ENCODE peak calls at places on chromosomes 2 and 18, in five cellular contexts. O is breast epithelium, X is heart left ventricle, J is neural crest cell, D is endothelial cell of umbilical vein. W is an unnamed sample.

GRCh38 chr2:33177627-33178026 is 230.9 kb downstream of the LTBP1 start:
- DNase-seq in O (no peak), J (no peak), D (no peak), X (no peak), W (no peak)

GRCh38 chr2:127664065-127664894 is 11.1 kb downstream of the LIMS2 start:
- DNase-seq in D (peak), X (peak), O (peak), J (peak), W (no peak)

GRCh38 chr2:187994464-187995331 is 297.0 kb upstream of the GULP1 start:
- DNase-seq in O (no peak), D (no peak), X (peak), J (no peak), W (no peak)

GRCh38 chr2:181998045-181998444 is 12.4 kb downstream of the PPP1R1C start:
- DNase-seq in D (no peak), X (no peak), O (no peak), J (no peak), W (peak)

GRCh38 chr18:35028556-35028955 is 12.7 kb upstream of the MAPRE2 start:
- DNase-seq in J (no peak), O (no peak), D (no peak), X (no peak), W (no peak)

GRCh38 chr2:234953116-234954031 is 1.6 kb downstream of the SH3BP4 start:
- DNase-seq in X (no peak), O (peak), D (peak), J (no peak), W (no peak)

GRCh38 chr18:21315741-21316187 is 73.7 kb downstream of the GREB1L start:
- DNase-seq in O (no peak), D (no peak), X (no peak), J (no peak), W (no peak)

GRCh38 chr2:206083602-206084467 is 2.1 kb downstream of the INO80D start:
- DNase-seq in D (peak), O (no peak), X (no peak), J (no peak), W (peak)

GRCh38 chr2:174344716-174345472 is 10.1 kb downstream of the SP9 start:
- DNase-seq in D (peak), X (no peak), J (no peak), O (no peak), W (no peak)

GRCh38 chr2:178553047-178553446 is 72.8 kb downstream of the PLEKHA3 start:
- DNase-seq in J (no peak), X (no peak), D (peak), O (no peak), W (no peak)

GRCh38 chr18:28584726-28585125 is 407.8 kb upstream of the CDH2 start:
- DNase-seq in J (no peak), O (no peak), D (no peak), X (no peak), W (peak)

GRCh38 chr18:24989760-24990547 is 362.0 kb downstream of the ZNF521 start:
- DNase-seq in J (no peak), X (no peak), O (no peak), D (peak), W (no peak)

GRCh38 chr2:122451040-122451439 is 695.6 kb downstream of the TSN start:
- DNase-seq in J (no peak), O (no peak), X (no peak), D (peak), W (no peak)

GRCh38 chr2:157574165-157574564 is 54.5 kb downstream of the ACVR1C start:
- DNase-seq in O (no peak), D (no peak), J (no peak), X (no peak), W (no peak)

DNA sequence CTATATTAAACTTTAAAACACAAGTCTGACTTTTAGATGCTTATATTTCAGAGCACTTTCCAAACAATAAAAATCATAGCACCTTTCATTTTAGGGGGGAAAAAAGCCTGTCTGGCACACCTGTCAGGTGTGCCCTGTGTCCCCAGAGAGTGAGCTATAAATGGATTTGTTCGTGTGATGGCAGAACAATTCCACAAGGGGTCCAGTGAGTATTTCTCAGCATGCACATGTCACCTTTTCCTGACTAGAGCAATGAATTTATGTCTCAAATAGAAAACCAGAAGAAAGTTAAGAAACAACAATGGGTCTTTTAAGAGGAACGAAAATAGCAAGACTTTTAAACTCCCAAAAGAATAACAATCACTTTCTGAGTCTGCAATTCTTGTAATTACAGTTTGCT is 55.9 kb downstream of the ACVR1C start:
- DNase-seq in D (no peak), J (no peak), X (no peak), O (no peak), W (peak)
- TF ChIP-seq CTCF in D (peak), J (peak), X (no peak), O (no peak), W (peak)

DNA sequence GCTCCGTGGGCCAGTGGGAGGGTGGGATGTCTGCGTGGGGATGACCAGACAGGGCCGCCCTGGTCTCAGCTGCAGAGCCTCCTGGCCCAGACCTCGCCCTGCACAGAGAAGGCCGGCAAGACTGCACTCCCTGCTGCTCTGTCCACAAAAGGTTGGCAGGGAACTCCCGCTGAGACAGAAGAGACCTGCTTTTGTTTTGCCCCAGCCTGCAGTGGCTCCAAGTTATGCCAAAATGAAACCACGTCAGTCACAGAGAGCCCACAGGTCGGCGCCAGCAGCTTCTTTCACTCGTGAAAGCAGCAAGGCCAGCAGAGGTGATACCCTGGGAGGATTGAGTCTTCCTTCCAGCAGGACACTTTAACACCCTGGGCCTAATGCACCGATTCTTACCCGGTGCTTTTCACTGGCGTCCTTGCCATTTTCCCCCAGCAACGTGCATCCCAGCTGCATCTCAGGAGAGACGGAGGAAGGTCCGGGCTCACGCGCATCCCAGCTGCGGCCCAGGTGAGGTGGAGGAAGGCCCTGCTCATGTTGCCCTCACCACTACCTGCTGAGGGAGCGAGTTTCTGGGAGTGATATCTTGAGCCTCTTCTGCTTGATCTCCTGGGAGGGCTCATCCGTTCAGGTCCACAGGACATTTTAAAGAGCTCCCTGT is 22.1 kb upstream of the CTDP1 start:
- DNase-seq in D (no peak), O (no peak), X (no peak), J (no peak), W (no peak)
- TF ChIP-seq CTCF in D (no peak), O (peak), X (no peak), J (no peak), W (no peak)

GRCh38 chr2:67002618-67003371 is 394.3 kb upstream of the ETAA1 start:
- DNase-seq in D (no peak), X (no peak), O (no peak), J (no peak), W (no peak)
- TF ChIP-seq CTCF in D (no peak), X (no peak), O (no peak), J (peak), W (no peak)

GRCh38 chr2:80322958-80323357 is 18.4 kb upstream of the LRRTM1 start:
- DNase-seq in J (no peak), O (no peak), X (no peak), D (no peak), W (no peak)

GRCh38 chr2:80328033-80328635 is 23.6 kb upstream of the LRRTM1 start:
- DNase-seq in X (no peak), J (no peak), O (no peak), D (no peak), W (no peak)

GRCh38 chr2:80326861-80327260 is 22.3 kb upstream of the LRRTM1 start:
- DNase-seq in O (no peak), X (no peak), J (no peak), D (no peak), W (no peak)

GRCh38 chr2:80329491-80329890 is 24.9 kb upstream of the LRRTM1 start:
- DNase-seq in D (no peak), X (no peak), O (no peak), J (no peak), W (no peak)

GRCh38 chr2:80326214-80326613 is 21.7 kb upstream of the LRRTM1 start:
- DNase-seq in O (no peak), J (no peak), X (peak), D (no peak), W (no peak)
- TF ChIP-seq CTCF in O (no peak), J (peak), X (peak), D (no peak), W (no peak)

DNA sequence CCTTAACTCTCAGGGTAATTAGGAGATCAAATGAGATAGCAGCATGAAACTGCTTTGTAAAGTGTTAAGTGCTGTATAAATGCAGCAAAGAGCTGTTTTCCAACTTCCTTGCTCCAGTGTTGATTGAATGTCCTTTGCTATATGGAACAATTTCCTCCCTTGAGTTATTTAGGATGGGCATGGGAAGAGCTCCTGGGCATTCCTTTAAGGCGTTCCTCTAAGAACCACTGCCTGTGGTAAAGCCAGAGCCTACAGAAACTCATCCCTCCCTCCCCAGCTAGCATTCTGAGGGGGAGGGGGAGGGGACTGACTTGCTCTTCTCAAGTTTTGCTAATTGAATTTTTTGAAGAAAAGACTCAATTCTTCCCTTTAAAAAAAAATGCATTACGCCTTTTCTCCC is 1.4 kb downstream of the AKAIN1 start:
- DNase-seq in D (no peak), X (no peak), J (no peak), O (no peak), W (no peak)
- TF ChIP-seq CTCF in D (no peak), X (no peak), J (no peak), O (no peak), W (no peak)

W was measured in Calu3.